ENCODE peak calls at places on chromosomes 6 and 20, in eight cellular contexts. O is K562, K is WTC11, F is IMR-90, C is H1, X is GM12878, Q is A549, H is SK-N-SH. A is an unnamed sample.

GRCh38 chr6:13678255-13678983 is 33.2 kb downstream of the RANBP9 start:
- DNase-seq in O (peak; percentile 78), Q (no peak), H (no peak), C (no peak), X (no peak), K (no peak), F (no peak), A (peak; percentile 30)

GRCh38 chr6:62371840-62372239 is 85.8 kb upstream of the KHDRBS2 start:
- DNase-seq in K (no peak), X (no peak), F (no peak), Q (no peak), O (no peak), C (no peak), H (no peak), A (no peak)

GRCh38 chr6:155693573-155694428 is 238.2 kb upstream of the NOX3 start:
- DNase-seq in H (no peak), Q (no peak), K (no peak), F (no peak), X (no peak), C (no peak), O (no peak), A (no peak)

GRCh38 chr20:16158976-16159286 is 414.3 kb downstream of the KIF16B start:
- DNase-seq in K (no peak), Q (no peak), C (no peak), X (no peak), F (no peak), H (no peak), O (no peak), A (no peak)

GRCh38 chr6:127317275-127318128 is 25.9 kb downstream of the ECHDC1 start:
- DNase-seq in H (no peak), K (no peak), F (no peak), C (no peak), O (no peak), X (no peak), Q (no peak), A (no peak)

GRCh38 chr6:80543598-80544181 is 437.2 kb downstream of the BCKDHB start:
- DNase-seq in H (no peak), Q (no peak), O (no peak), X (no peak), C (no peak), F (peak; percentile 90), K (peak; percentile 13), A (no peak)

GRCh38 chr20:10863337-10864060 is 189.7 kb upstream of the JAG1 start:
- DNase-seq in F (peak; percentile 90), H (no peak), K (no peak), Q (peak; percentile 57), C (no peak), X (no peak), O (no peak), A (no peak)

GRCh38 chr6:109513571-109514071 is 30.6 kb upstream of the ZBTB24 start:
- DNase-seq in F (peak; percentile 77), X (no peak), H (no peak), K (no peak), O (no peak), C (no peak), Q (peak; percentile 6), A (no peak)

GRCh38 chr6:21102201-21102600 is 491.4 kb upstream of the SOX4 start:
- DNase-seq in X (no peak), K (no peak), H (no peak), C (no peak), O (no peak), Q (no peak), F (no peak), A (no peak)

GRCh38 chr20:54668271-54669053 is 193.1 kb downstream of the DOK5 start:
- DNase-seq in O (peak; percentile 31), K (peak; percentile 26), Q (peak; percentile 26), H (peak; percentile 29), C (peak; percentile 77), F (peak; percentile 5), X (no peak), A (peak; percentile 41)

DNA sequence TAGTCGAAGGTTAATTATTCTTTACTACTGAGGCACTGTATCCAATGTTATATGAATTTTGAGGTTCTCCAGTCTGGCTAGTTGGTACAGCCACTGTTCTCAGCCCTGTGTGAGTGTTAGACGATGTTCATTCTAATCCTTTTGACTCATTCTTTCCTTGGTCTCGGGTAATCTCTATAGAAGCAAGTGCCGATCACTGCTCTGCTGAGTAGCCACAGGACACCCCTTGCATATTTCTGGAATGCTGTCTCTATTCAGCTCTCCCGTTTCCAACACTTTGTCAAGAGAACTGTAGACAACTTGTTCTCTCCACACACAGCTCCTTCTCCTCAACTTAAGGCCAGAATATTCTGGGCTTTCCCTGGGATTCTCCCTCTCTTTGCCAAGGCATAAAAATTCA is 42.4 kb upstream of the PLCB1 start:
- DNase-seq in X (no peak), O (no peak), F (no peak), Q (no peak), K (no peak), H (no peak), C (no peak), A (no peak)
- TF ChIP-seq USF2 in X (no peak), O (no peak), F (no peak), Q (no peak), K (no peak), H (no peak), C (no peak), A (no peak)

GRCh38 chr20:47762699-47763098 is 22.6 kb downstream of the SULF2 start:
- DNase-seq in Q (no peak), K (no peak), O (no peak), H (peak; percentile 42), C (no peak), F (no peak), X (no peak), A (no peak)
- TF ChIP-seq USF2 in Q (no peak), K (no peak), O (no peak), H (no peak), C (no peak), F (no peak), X (no peak), A (no peak)

DNA sequence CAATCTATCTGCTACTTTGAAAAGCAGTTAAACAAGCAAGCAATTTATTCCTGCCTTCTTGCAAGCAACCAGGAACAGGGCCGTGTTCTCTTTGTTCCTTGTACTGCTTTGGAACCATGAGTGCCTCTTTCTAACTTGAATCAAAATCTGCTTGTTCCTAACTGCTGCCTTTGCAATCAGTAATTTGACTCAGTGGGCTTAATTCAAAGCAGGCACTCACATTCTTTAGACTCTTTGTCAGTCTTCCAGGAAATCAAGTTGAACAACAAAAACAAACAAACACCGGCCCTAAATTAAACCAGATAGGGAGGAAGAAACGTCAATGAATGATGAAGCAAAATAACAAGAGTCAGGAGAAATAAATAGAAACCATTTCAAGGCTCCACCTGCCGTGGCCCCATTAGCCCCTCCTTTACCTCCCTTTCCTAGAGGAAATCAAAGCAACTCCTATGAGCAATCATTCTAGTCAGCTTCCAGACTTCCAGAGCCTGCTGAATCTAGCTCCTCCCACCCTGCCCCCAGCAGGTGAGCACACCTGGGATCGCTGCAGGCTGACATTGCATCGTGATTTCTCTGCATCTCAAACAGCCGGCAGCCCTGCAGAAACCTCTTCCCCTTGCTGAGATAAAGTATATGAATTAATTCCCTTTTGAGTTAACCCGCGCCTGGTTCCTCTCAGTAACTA is 582.2 kb upstream of the FLRT3 start:
- DNase-seq in K (peak; percentile 81), Q (peak; percentile 40), X (no peak), C (peak; percentile 67), F (no peak), H (no peak), O (no peak), A (no peak)
- TF ChIP-seq USF2 in K (no peak), Q (no peak), X (no peak), C (no peak), F (no peak), H (no peak), O (no peak), A (no peak)

DNA sequence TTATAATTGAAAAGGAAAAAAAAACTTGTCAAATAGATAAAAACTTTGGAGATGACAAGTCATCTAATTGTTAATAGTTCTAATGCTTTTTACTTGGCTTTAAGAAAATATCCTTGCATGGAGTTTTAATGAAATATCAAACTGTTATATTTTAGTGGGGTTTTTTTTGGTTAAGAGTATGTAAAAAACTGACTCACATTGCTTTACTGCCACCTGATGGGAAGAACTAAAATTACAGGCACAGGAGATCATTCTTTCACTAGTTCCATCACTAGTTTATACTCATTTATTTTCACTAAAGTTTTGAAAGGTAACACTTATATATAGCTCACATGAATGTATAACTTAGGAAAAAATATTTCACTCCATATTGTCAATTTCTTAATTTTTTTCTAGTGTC is 309.1 kb downstream of the LMBRD1 start:
- DNase-seq in K (no peak), X (no peak), O (peak; percentile 23), C (no peak), Q (peak; percentile 0), H (no peak), F (no peak), A (no peak)
- TF ChIP-seq USF2 in K (no peak), X (no peak), O (no peak), C (no peak), Q (no peak), H (no peak), F (no peak), A (no peak)

GRCh38 chr20:61279621-61280150 is 27.6 kb downstream of the CDH4 start:
- DNase-seq in X (no peak), Q (no peak), K (no peak), C (no peak), H (no peak), O (no peak), F (no peak), A (no peak)
- TF ChIP-seq USF2 in X (no peak), Q (no peak), K (no peak), C (no peak), H (no peak), O (no peak), F (no peak), A (no peak)

GRCh38 chr20:41587956-41588355 is 30.2 kb downstream of the CHD6 start:
- DNase-seq in Q (no peak), X (no peak), K (no peak), C (no peak), F (peak; percentile 69), O (no peak), H (no peak), A (no peak)
- TF ChIP-seq USF2 in Q (no peak), X (no peak), K (no peak), C (no peak), F (no peak), O (no peak), H (no peak), A (no peak)

GRCh38 chr6:135299256-135299655 is 118.1 kb downstream of the MYB start:
- DNase-seq in H (no peak), C (no peak), X (no peak), F (peak; percentile 75), Q (peak; percentile 3), O (peak; percentile 60), K (no peak), A (no peak)

GRCh38 chr6:135298455-135298854 is 117.3 kb downstream of the MYB start:
- DNase-seq in O (no peak), X (no peak), Q (no peak), F (no peak), K (no peak), C (no peak), H (no peak), A (no peak)

GRCh38 chr6:135291288-135292116 is 110.4 kb downstream of the MYB start:
- DNase-seq in F (peak; percentile 24), X (no peak), O (peak; percentile 54), Q (peak; percentile 3), C (no peak), K (no peak), H (no peak), A (peak; percentile 11)

GRCh38 chr6:135296715-135297114 is 115.6 kb downstream of the MYB start:
- DNase-seq in Q (no peak), H (no peak), F (no peak), K (no peak), O (no peak), X (no peak), C (no peak), A (no peak)

GRCh38 chr6:135295085-135295484 is 114.0 kb downstream of the MYB start:
- DNase-seq in K (no peak), Q (no peak), C (no peak), O (no peak), X (no peak), H (no peak), F (no peak), A (no peak)
- TF ChIP-seq USF2 in K (no peak), Q (no peak), C (no peak), O (no peak), X (no peak), H (no peak), F (no peak), A (no peak)

A was measured in HepG2.